ENCODE peak calls at places on chromosomes 4 and X, in ten cellular contexts. W is spleen, Y is ovary, E is A549, U is breast epithelium, M is uterus, K is testis, H is heart left ventricle, L is vagina, N is Peyer's patch. I is an unnamed sample.

GRCh38 chr4:89640620-89641366 is 196.2 kb downstream of the SNCA start:
- DNase-seq in W (no peak), Y (peak), E (peak), U (no peak), M (peak), K (peak), H (peak), L (no peak), N (peak), I (no peak)

GRCh38 chr4:8736083-8736825 is 135.4 kb downstream of the HMX1 start:
- DNase-seq in W (no peak), Y (no peak), E (no peak), U (no peak), M (no peak), K (no peak), H (no peak), L (no peak), N (peak), I (no peak)

GRCh38 chrX:154090731-154091130 is 6.8 kb downstream of the MECP2 start:
- DNase-seq in W (no peak), Y (no peak), E (no peak), U (no peak), M (no peak), K (no peak), H (no peak), L (no peak), N (no peak), I (no peak)

GRCh38 chrX:100625985-100626491 is 10.6 kb downstream of the TSPAN6 start:
- DNase-seq in W (no peak), Y (no peak), E (no peak), U (no peak), M (no peak), K (no peak), H (no peak), L (no peak), N (no peak), I (no peak)

GRCh38 chr4:15929555-15929954 is 9.0 kb downstream of the FGFBP1 start:
- DNase-seq in W (no peak), Y (no peak), E (no peak), U (no peak), M (no peak), K (no peak), H (no peak), L (no peak), N (no peak), I (no peak)

GRCh38 chr4:3780347-3781171 is 14.4 kb downstream of the ADRA2C start:
- DNase-seq in W (no peak), Y (no peak), E (no peak), U (no peak), M (no peak), K (no peak), H (no peak), L (no peak), N (no peak), I (no peak)

GRCh38 chrX:39759526-39760224 is 338.1 kb downstream of the BCOR start:
- DNase-seq in W (no peak), Y (peak), E (peak), U (peak), M (peak), K (peak), H (no peak), L (no peak), N (no peak), I (no peak)

GRCh38 chrX:103629295-103630170 is 758 bp downstream of the TCEAL1 start:
- DNase-seq in W (peak), Y (peak), E (peak), U (peak), M (peak), K (peak), H (peak), L (no peak), N (peak), I (peak)

GRCh38 chr4:14787894-14788293 is 214.4 kb upstream of the CPEB2 start:
- DNase-seq in W (no peak), Y (no peak), E (no peak), U (no peak), M (no peak), K (peak), H (no peak), L (no peak), N (no peak), I (no peak)

GRCh38 chrX:41541381-41541780 is 94.2 kb downstream of the NYX start:
- DNase-seq in W (no peak), Y (no peak), E (no peak), U (no peak), M (no peak), K (no peak), H (no peak), L (no peak), N (no peak), I (no peak)

GRCh38 chr4:8909548-8909947 is 37.9 kb upstream of the HMX1 start:
- DNase-seq in W (no peak), Y (no peak), E (no peak), U (no peak), M (no peak), K (no peak), H (no peak), L (no peak), N (no peak), I (no peak)

GRCh38 chrX:78105944-78106650 is 2.0 kb downstream of the PGK1 start:
- DNase-seq in W (no peak), Y (no peak), E (no peak), U (no peak), M (no peak), K (no peak), H (no peak), L (no peak), N (peak), I (no peak)

GRCh38 chrX:118062817-118063615 is 53.6 kb downstream of the KLHL13 start:
- DNase-seq in W (no peak), Y (no peak), E (no peak), U (no peak), M (no peak), K (no peak), H (no peak), L (no peak), N (no peak), I (no peak)

GRCh38 chr4:173511787-173512361 is 18.2 kb downstream of the HAND2 start:
- DNase-seq in W (no peak), Y (no peak), E (no peak), U (no peak), M (no peak), K (no peak), H (no peak), L (no peak), N (no peak), I (no peak)

GRCh38 chr4:48127231-48127881 is 6.7 kb downstream of the TXK start:
- DNase-seq in W (no peak), Y (no peak), E (no peak), U (no peak), M (no peak), K (no peak), H (no peak), L (no peak), N (no peak), I (no peak)
- TF ChIP-seq POLR2A in W (no peak), Y (no peak), E (no peak), U (no peak), M (no peak), K (no peak), H (no peak), L (no peak), N (no peak), I (no peak)

GRCh38 chr4:118904935-118905334 is 16.3 kb downstream of the SYNPO2 start:
- DNase-seq in W (no peak), Y (no peak), E (no peak), U (no peak), M (peak), K (no peak), H (peak), L (no peak), N (no peak), I (no peak)
- H3K27ac ChIP-seq in W (peak), Y (peak), E (no peak), U (peak), M (peak), K (peak), H (peak), L (peak), N (no peak), I (peak)

GRCh38 chrX:50117477-50117876 is 83.3 kb downstream of the AKAP4 start:
- DNase-seq in W (no peak), Y (no peak), E (no peak), U (no peak), M (no peak), K (no peak), H (no peak), L (no peak), N (peak), I (no peak)
- TF ChIP-seq CTCF in W (no peak), Y (no peak), E (no peak), U (no peak), M (no peak), K (no peak), H (no peak), L (no peak), N (no peak), I (no peak)

GRCh38 chrX:140821280-140821679 is 111.7 kb downstream of the LINC00632 start:
- DNase-seq in W (no peak), Y (no peak), E (no peak), U (no peak), M (no peak), K (no peak), H (no peak), L (no peak), N (no peak), I (no peak)
- TF ChIP-seq POLR2A in W (no peak), Y (no peak), E (no peak), U (no peak), M (no peak), K (no peak), H (no peak), L (no peak), N (no peak), I (no peak)

GRCh38 chr4:73606465-73606974 is 13.7 kb downstream of the RASSF6 start:
- DNase-seq in W (no peak), Y (no peak), E (no peak), U (no peak), M (no peak), K (no peak), H (no peak), L (no peak), N (no peak), I (no peak)
- H3K27ac ChIP-seq in W (peak), Y (no peak), E (peak), U (peak), M (no peak), K (no peak), H (no peak), L (no peak), N (peak), I (peak)

GRCh38 chr4:184932343-184932742 is 85.9 kb upstream of the HELT start:
- DNase-seq in W (no peak), Y (no peak), E (no peak), U (no peak), M (no peak), K (no peak), H (no peak), L (peak), N (no peak), I (no peak)
- TF ChIP-seq CTCF in W (no peak), Y (no peak), E (no peak), U (no peak), M (no peak), K (no peak), H (no peak), L (no peak), N (no peak), I (no peak)

DNA sequence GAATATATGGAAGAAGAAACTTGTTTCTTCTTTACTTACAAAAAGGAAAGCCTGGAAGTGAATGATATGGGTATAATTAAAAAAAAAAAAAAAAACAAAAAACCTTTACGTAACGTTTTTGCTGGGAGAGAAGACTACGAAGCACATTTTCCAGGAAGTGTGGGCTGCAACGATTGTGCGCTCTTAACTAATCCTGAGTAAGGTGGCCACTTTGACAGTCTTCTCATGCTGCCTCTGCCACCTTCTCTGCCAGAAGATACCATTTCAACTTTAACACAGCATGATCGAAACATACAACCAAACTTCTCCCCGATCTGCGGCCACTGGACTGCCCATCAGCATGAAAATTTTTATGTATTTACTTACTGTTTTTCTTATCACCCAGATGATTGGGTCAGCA is at the start of gene CD40LG:
- DNase-seq in W (no peak), Y (no peak), E (no peak), U (no peak), M (no peak), K (no peak), H (no peak), L (no peak), N (peak), I (no peak)
- TF ChIP-seq POLR2A in W (no peak), Y (no peak), E (no peak), U (no peak), M (no peak), K (no peak), H (no peak), L (no peak), N (no peak), I (no peak)

I was measured in tibial nerve.